ENCODE peak calls at places on chromosomes 16 and 17, in seven cellular contexts. X is heart left ventricle; G is left lung; I is progenitor cell of endocrine pancreas; K is stimulated activated CD4-positive, alpha-beta T cell treated with anti-CD3 and anti-CD28 coated beads, Interleukin-12 subunit alpha, Interleukin-12 subunit beta, amount 100 ng/mL, for 24 hours; D is frontal cortex; P is HEK293T. R is an unnamed sample.
A peak's percentile ranks its signal among the peaks of the same experiment; 100 is the strongest.

GRCh38 chr16:72474511-72475123 is 302.7 kb upstream of the PMFBP1 start:
- DNase-seq in K (no peak), G (no peak), D (no peak), I (no peak), P (no peak), X (no peak), R (no peak)

GRCh38 chr17:44200478-44201155 is 933 bp upstream of the ATXN7L3 start:
- DNase-seq in X (no peak), I (no peak), D (no peak), P (no peak), G (no peak), K (no peak), R (no peak)

GRCh38 chr16:5615868-5616642 is 518.5 kb upstream of the EEF2KMT start:
- DNase-seq in G (peak; percentile 84), P (peak; percentile 76), K (peak; percentile 9), I (peak; percentile 63), X (peak; percentile 13), D (no peak), R (no peak)

GRCh38 chr17:47708864-47709541 is 15.0 kb downstream of the TBKBP1 start:
- DNase-seq in K (no peak), X (peak; percentile 36), G (no peak), I (no peak), D (peak; percentile 65), P (no peak), R (no peak)

GRCh38 chr17:71237903-71238538 is 882.8 kb upstream of the SOX9 start:
- DNase-seq in D (no peak), G (no peak), I (no peak), K (no peak), P (peak; percentile 28), X (no peak), R (no peak)

GRCh38 chr16:68085259-68086071 is at the start of gene NFATC3:
- DNase-seq in X (peak; percentile 99), D (peak; percentile 96), I (peak; percentile 95), G (peak; percentile 99), P (peak; percentile 95), K (peak; percentile 97), R (peak; percentile 99)

GRCh38 chr16:1812732-1813163 is 13.9 kb downstream of the HAGH start:
- DNase-seq in G (peak; percentile 92), D (no peak), P (peak; percentile 68), I (no peak), X (peak; percentile 67), K (peak; percentile 8), R (no peak)

GRCh38 chr17:44130693-44131349 is 7.4 kb upstream of the HDAC5 start:
- DNase-seq in D (no peak), G (no peak), X (no peak), K (no peak), I (no peak), P (no peak), R (no peak)

GRCh38 chr17:49260011-49260921 is 29.7 kb upstream of the PHOSPHO1 start:
- DNase-seq in I (peak; percentile 13), K (peak; percentile 21), G (peak; percentile 95), X (peak; percentile 85), D (peak; percentile 51), P (peak; percentile 67), R (peak; percentile 88)

GRCh38 chr16:75591001-75591852 is 25.0 kb downstream of the GABARAPL2 start:
- DNase-seq in I (no peak), G (no peak), K (no peak), P (peak; percentile 34), X (peak; percentile 83), D (no peak), R (no peak)

GRCh38 chr17:77320501-77321256 is 179.9 kb downstream of the SEC14L1 start:
- DNase-seq in D (no peak), G (peak; percentile 82), K (no peak), X (no peak), I (no peak), P (no peak), R (peak; percentile 46)

GRCh38 chr16:74305286-74305685 is 8.7 kb downstream of the PSMD7 start:
- DNase-seq in D (no peak), K (no peak), G (no peak), P (no peak), X (no peak), I (no peak), R (no peak)

GRCh38 chr16:8572919-8573724 is 17.2 kb downstream of the TMEM114 start:
- DNase-seq in I (no peak), G (no peak), K (no peak), P (peak; percentile 39), X (no peak), D (no peak), R (no peak)

GRCh38 chr16:7182510-7183109 is 150.0 kb upstream of the RBFOX1 start:
- DNase-seq in K (no peak), I (peak; percentile 34), D (no peak), P (no peak), G (no peak), X (no peak), R (no peak)

GRCh38 chr17:1461193-1461944 is 5.3 kb upstream of the CRK start:
- DNase-seq in K (no peak), G (no peak), X (no peak), P (no peak), I (no peak), D (no peak), R (peak; percentile 82)

GRCh38 chr17:33370384-33370783 is 77.3 kb upstream of the ASIC2 start:
- DNase-seq in D (no peak), I (no peak), K (no peak), P (no peak), X (no peak), G (no peak), R (no peak)

GRCh38 chr17:9473716-9474115 is 101.9 kb downstream of the STX8 start:
- DNase-seq in D (no peak), G (no peak), I (no peak), X (no peak), P (no peak), K (no peak), R (no peak)

GRCh38 chr16:9943121-9943520 is 239.1 kb downstream of the GRIN2A start:
- DNase-seq in X (no peak), I (no peak), D (no peak), G (no peak), K (no peak), P (no peak), R (no peak)

GRCh38 chr17:2120550-2121335 is 65.8 kb downstream of the HIC1 start:
- DNase-seq in I (no peak), K (no peak), G (no peak), P (no peak), D (no peak), X (no peak), R (peak; percentile 59)